ENCODE peak calls at places on chromosomes 1 and 21, in six cellular contexts. I is NCI-H2029 treated with DMSO at 0.1 percent for 48 hours; U is ovary; O is sigmoid colon; R is activated CD4-positive, CD25-positive, alpha-beta regulatory T cell; Y is effector CD8-positive, alpha-beta T cell. V is an unnamed sample.

GRCh38 chr1:3501856-3502665 is 47.6 kb downstream of the ARHGEF16 start:
- DNase-seq in I (no peak), U (peak), O (peak), R (no peak), Y (peak), V (peak)

GRCh38 chr1:60765204-60765603 is 317.2 kb upstream of the NFIA start:
- DNase-seq in I (peak), U (no peak), O (no peak), R (no peak), Y (no peak), V (no peak)

GRCh38 chr1:178746345-178746744 is 21.3 kb downstream of the RALGPS2 start:
- DNase-seq in I (no peak), U (no peak), O (no peak), R (no peak), Y (no peak), V (no peak)

GRCh38 chr1:91623020-91623419 is 122.4 kb downstream of the CDC7 start:
- DNase-seq in I (no peak), U (no peak), O (no peak), R (no peak), Y (no peak), V (no peak)

GRCh38 chr21:44617071-44617501 is 5.2 kb downstream of the KRTAP10-8 start:
- DNase-seq in I (no peak), U (no peak), O (peak), R (no peak), Y (no peak), V (no peak)

GRCh38 chr21:45032332-45032731 is 42.0 kb upstream of the ADARB1 start:
- DNase-seq in I (no peak), U (no peak), O (peak), R (no peak), Y (no peak), V (peak)

GRCh38 chr1:166383137-166383536 is 216.3 kb upstream of the FAM78B start:
- DNase-seq in I (no peak), U (no peak), O (no peak), R (no peak), Y (no peak), V (no peak)

GRCh38 chr21:38297871-38298270 is 41.1 kb downstream of the KCNJ15 start:
- DNase-seq in I (no peak), U (no peak), O (no peak), R (no peak), Y (no peak), V (no peak)

GRCh38 chr1:241518447-241519307 is 878 bp downstream of the FH start:
- DNase-seq in I (no peak), U (peak), O (no peak), R (no peak), Y (no peak), V (no peak)

GRCh38 chr1:248140846-248141245 is 4.1 kb upstream of the OR2M5 start:
- DNase-seq in I (no peak), U (no peak), O (no peak), R (no peak), Y (no peak), V (no peak)

GRCh38 chr21:16942703-16943102 is 570.1 kb upstream of the CXADR start:
- DNase-seq in I (peak), U (no peak), O (no peak), R (no peak), Y (no peak), V (no peak)